ENCODE peak calls at places on chromosomes 7 and 10, in nine cellular contexts. P is endothelial cell, U is uterus, L is type B pancreatic cell, H is fibroblast of lung, S is CD14-positive monocyte, I is fibroblast of pulmonary artery, D is cardiac muscle cell, G is lung. E is an unnamed sample.

GRCh38 chr7:135168001-135168400 is 2.5 kb downstream of the CYREN start:
- DNase-seq in G (no peak), L (no peak), S (peak; percentile 85), H (no peak), U (no peak), I (no peak), D (no peak), P (no peak), E (no peak)

GRCh38 chr10:119489572-119490326 is 52.8 kb downstream of the RGS10 start:
- DNase-seq in L (peak; percentile 78), U (peak; percentile 51), H (peak; percentile 37), S (no peak), I (peak; percentile 34), D (peak; percentile 53), G (no peak), P (peak; percentile 86), E (no peak)

GRCh38 chr10:17805921-17806577 is 3.1 kb upstream of the MRC1 start:
- DNase-seq in S (no peak), L (no peak), P (no peak), I (no peak), D (peak; percentile 16), U (no peak), G (no peak), H (no peak), E (no peak)

GRCh38 chr7:92768501-92769360 is 67.6 kb downstream of the CDK6 start:
- DNase-seq in S (no peak), D (no peak), H (no peak), P (no peak), L (no peak), G (no peak), I (peak; percentile 30), U (no peak), E (peak; percentile 36)

GRCh38 chr10:129861776-129862530 is 102.1 kb downstream of the EBF3 start:
- DNase-seq in G (no peak), S (no peak), H (no peak), P (no peak), D (peak; percentile 23), L (no peak), I (no peak), U (no peak), E (no peak)

GRCh38 chr7:93133020-93133419 is 15.2 kb downstream of the SAMD9L start:
- DNase-seq in G (no peak), P (no peak), S (no peak), D (no peak), I (no peak), L (no peak), H (no peak), U (no peak), E (no peak)

GRCh38 chr7:106178593-106179134 is 66.6 kb upstream of the SYPL1 start:
- DNase-seq in D (no peak), S (no peak), P (no peak), I (peak; percentile 83), G (no peak), H (peak; percentile 80), U (no peak), L (no peak), E (peak; percentile 48)

GRCh38 chr10:126972622-126973414 is 67.6 kb downstream of the DOCK1 start:
- DNase-seq in P (no peak), H (peak; percentile 97), D (no peak), G (no peak), L (no peak), I (peak; percentile 91), U (no peak), S (no peak), E (peak; percentile 86)

GRCh38 chr7:24715661-24716479 is 41.4 kb downstream of the GSDME start:
- DNase-seq in H (peak; percentile 54), I (peak; percentile 59), P (peak; percentile 26), L (no peak), D (peak; percentile 69), U (no peak), S (no peak), G (peak; percentile 26), E (peak; percentile 25)

GRCh38 chr7:42790196-42790595 is 121.7 kb downstream of the C7orf25 start:
- DNase-seq in P (no peak), H (peak; percentile 57), U (no peak), L (no peak), G (no peak), I (peak; percentile 24), S (no peak), D (no peak), E (no peak)

GRCh38 chr7:95921543-95921942 is 149.2 kb downstream of the DYNC1I1 start:
- DNase-seq in P (no peak), G (no peak), S (no peak), H (peak; percentile 9), D (no peak), I (no peak), L (no peak), U (no peak), E (no peak)

GRCh38 chr7:16841681-16842080 is 36.9 kb upstream of the AGR2 start:
- DNase-seq in L (no peak), D (no peak), H (no peak), U (no peak), P (no peak), G (no peak), I (peak; percentile 11), S (no peak), E (no peak)

GRCh38 chr7:73541722-73542121 is 15.8 kb downstream of the BCL7B start:
- DNase-seq in D (no peak), P (no peak), U (no peak), H (no peak), G (no peak), I (no peak), L (no peak), S (no peak), E (no peak)
- TF ChIP-seq CTCF in D (no peak), P (no peak), U (no peak), H (no peak), G (no peak), I (no peak), L (no peak), S (no peak), E (no peak)

DNA sequence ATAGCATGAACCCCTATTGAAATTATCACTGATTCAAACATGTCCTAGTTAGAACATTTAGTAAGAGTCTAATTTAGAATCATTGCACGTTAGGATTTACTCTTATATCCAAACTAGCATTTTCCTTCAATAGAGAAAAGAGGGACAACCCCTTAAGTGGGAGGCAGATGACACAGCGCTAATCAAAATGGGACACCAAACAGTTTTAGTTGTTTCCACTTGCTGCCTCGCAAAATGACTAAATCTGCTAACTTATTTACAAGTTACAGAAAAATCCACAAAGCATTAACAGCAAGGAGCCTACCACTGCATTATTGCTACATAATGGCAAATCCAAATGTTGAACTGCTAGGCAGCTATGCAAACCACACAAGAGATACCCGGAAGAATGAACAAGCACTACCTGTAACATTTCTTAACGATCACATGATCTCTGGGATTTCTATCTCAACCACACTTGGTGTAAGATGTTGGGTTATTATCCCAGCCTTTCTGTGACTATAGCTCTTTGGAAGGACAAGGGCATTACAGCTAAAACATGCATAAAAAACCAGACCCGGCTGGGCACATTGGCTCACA is 96.7 kb downstream of the SFMBT2 start:
- DNase-seq in P (no peak), I (no peak), S (no peak), D (no peak), U (no peak), L (no peak), G (no peak), H (no peak), E (no peak)
- TF ChIP-seq CTCF in P (no peak), I (no peak), S (no peak), D (no peak), U (no peak), L (no peak), G (no peak), H (no peak), E (no peak)

GRCh38 chr10:102678842-102679289 is 34.6 kb downstream of the TRIM8 start:
- DNase-seq in H (peak; percentile 70), U (peak; percentile 38), S (peak; percentile 68), I (peak; percentile 67), P (peak; percentile 85), D (peak; percentile 92), G (peak; percentile 68), L (no peak), E (peak; percentile 15)
- TF ChIP-seq CTCF in H (peak; percentile 79), U (peak; percentile 61), S (peak; percentile 93), I (peak; percentile 81), P (peak; percentile 60), D (peak; percentile 84), G (peak; percentile 21), L (peak; percentile 84), E (peak; percentile 85)

GRCh38 chr10:5303504-5303903 is 61.3 kb upstream of the UCN3 start:
- DNase-seq in P (no peak), H (no peak), D (no peak), S (no peak), U (no peak), I (no peak), G (no peak), L (no peak), E (no peak)

GRCh38 chr10:5299950-5300349 is 64.8 kb upstream of the UCN3 start:
- DNase-seq in S (no peak), H (no peak), I (no peak), D (no peak), U (no peak), G (no peak), L (no peak), P (no peak), E (no peak)

GRCh38 chr10:5310914-5311313 is 53.9 kb upstream of the UCN3 start:
- DNase-seq in I (no peak), D (no peak), P (no peak), U (no peak), S (no peak), L (no peak), G (no peak), H (no peak), E (no peak)

GRCh38 chr10:5305374-5305773 is 59.4 kb upstream of the UCN3 start:
- DNase-seq in S (no peak), L (no peak), I (no peak), U (no peak), G (no peak), D (no peak), H (no peak), P (no peak), E (peak; percentile 31)
- TF ChIP-seq CTCF in S (no peak), L (no peak), I (peak; percentile 8), U (no peak), G (no peak), D (peak; percentile 35), H (no peak), P (no peak), E (peak; percentile 73)

GRCh38 chr10:122102146-122102866 is 113.3 kb downstream of the TACC2 start:
- DNase-seq in U (no peak), H (no peak), L (no peak), D (no peak), S (no peak), G (no peak), P (no peak), I (no peak), E (no peak)
- TF ChIP-seq CTCF in U (no peak), H (no peak), L (no peak), D (no peak), S (no peak), G (no peak), P (no peak), I (no peak), E (no peak)

E was measured in HFFc6.